ENCODE peak calls at places on chromosomes 16 and 17, in ten cellular contexts. One of them, this sample, is unnamed.

GRCh38 chr16:27595993-27596392 is 46.0 kb downstream of the KATNIP start:
- DNase-seq in NB4: no peak
- DNase-seq in iPS-NIHi11: no peak
- DNase-seq in AG04450: no peak
- DNase-seq in progenitor cell of endocrine pancreas: no peak
- DNase-seq in effector memory CD8-positive, alpha-beta T cell: no peak
- DNase-seq in NT2/D1: no peak
- DNase-seq in stimulated activated CD8-positive, alpha-beta memory T cell treated with anti-CD3 and anti-CD28 coated beads, Interleukin-2, amount 100 ng/mL, for 48 hours: no peak
- DNase-seq in transverse colon: no peak
- DNase-seq in stimulated activated CD4-positive, alpha-beta T cell treated with anti-CD3 and anti-CD28 coated beads, Interleukin-1b, Interleukin-23, amount 100 ng/mL, for 1 hour: no peak
- DNase-seq in this sample: peak; percentile 62

GRCh38 chr16:48300391-48300856 is 53.1 kb upstream of the ABCC11 start:
- DNase-seq in NB4: no peak
- DNase-seq in iPS-NIHi11: no peak
- DNase-seq in AG04450: peak; percentile 60
- DNase-seq in progenitor cell of endocrine pancreas: no peak
- DNase-seq in effector memory CD8-positive, alpha-beta T cell: no peak
- DNase-seq in NT2/D1: no peak
- DNase-seq in stimulated activated CD8-positive, alpha-beta memory T cell treated with anti-CD3 and anti-CD28 coated beads, Interleukin-2, amount 100 ng/mL, for 48 hours: no peak
- DNase-seq in transverse colon: no peak
- DNase-seq in stimulated activated CD4-positive, alpha-beta T cell treated with anti-CD3 and anti-CD28 coated beads, Interleukin-1b, Interleukin-23, amount 100 ng/mL, for 1 hour: no peak
- DNase-seq in this sample: no peak

GRCh38 chr16:12091569-12092346 is 115.2 kb downstream of the SNX29 start:
- DNase-seq in NB4: no peak
- DNase-seq in iPS-NIHi11: no peak
- DNase-seq in AG04450: no peak
- DNase-seq in progenitor cell of endocrine pancreas: no peak
- DNase-seq in effector memory CD8-positive, alpha-beta T cell: no peak
- DNase-seq in NT2/D1: no peak
- DNase-seq in stimulated activated CD8-positive, alpha-beta memory T cell treated with anti-CD3 and anti-CD28 coated beads, Interleukin-2, amount 100 ng/mL, for 48 hours: no peak
- DNase-seq in transverse colon: no peak
- DNase-seq in stimulated activated CD4-positive, alpha-beta T cell treated with anti-CD3 and anti-CD28 coated beads, Interleukin-1b, Interleukin-23, amount 100 ng/mL, for 1 hour: no peak
- DNase-seq in this sample: no peak

GRCh38 chr17:73309727-73310555 is 1.9 kb downstream of the CDC42EP4 start:
- DNase-seq in NB4: peak; percentile 53
- DNase-seq in iPS-NIHi11: no peak
- DNase-seq in AG04450: no peak
- DNase-seq in progenitor cell of endocrine pancreas: no peak
- DNase-seq in effector memory CD8-positive, alpha-beta T cell: no peak
- DNase-seq in NT2/D1: no peak
- DNase-seq in stimulated activated CD8-positive, alpha-beta memory T cell treated with anti-CD3 and anti-CD28 coated beads, Interleukin-2, amount 100 ng/mL, for 48 hours: no peak
- DNase-seq in transverse colon: peak; percentile 72
- DNase-seq in stimulated activated CD4-positive, alpha-beta T cell treated with anti-CD3 and anti-CD28 coated beads, Interleukin-1b, Interleukin-23, amount 100 ng/mL, for 1 hour: no peak
- DNase-seq in this sample: peak; percentile 88

GRCh38 chr16:379183-379960 is 2.4 kb downstream of the PGAP6 start:
- DNase-seq in NB4: no peak
- DNase-seq in iPS-NIHi11: peak; percentile 87
- DNase-seq in AG04450: no peak
- DNase-seq in progenitor cell of endocrine pancreas: peak; percentile 69
- DNase-seq in effector memory CD8-positive, alpha-beta T cell: no peak
- DNase-seq in NT2/D1: no peak
- DNase-seq in stimulated activated CD8-positive, alpha-beta memory T cell treated with anti-CD3 and anti-CD28 coated beads, Interleukin-2, amount 100 ng/mL, for 48 hours: no peak
- DNase-seq in transverse colon: peak; percentile 84
- DNase-seq in stimulated activated CD4-positive, alpha-beta T cell treated with anti-CD3 and anti-CD28 coated beads, Interleukin-1b, Interleukin-23, amount 100 ng/mL, for 1 hour: no peak
- DNase-seq in this sample: peak; percentile 97

GRCh38 chr17:9329251-9329921 is 246.2 kb downstream of the STX8 start:
- DNase-seq in NB4: no peak
- DNase-seq in iPS-NIHi11: no peak
- DNase-seq in AG04450: no peak
- DNase-seq in progenitor cell of endocrine pancreas: no peak
- DNase-seq in effector memory CD8-positive, alpha-beta T cell: no peak
- DNase-seq in NT2/D1: no peak
- DNase-seq in stimulated activated CD8-positive, alpha-beta memory T cell treated with anti-CD3 and anti-CD28 coated beads, Interleukin-2, amount 100 ng/mL, for 48 hours: no peak
- DNase-seq in transverse colon: no peak
- DNase-seq in stimulated activated CD4-positive, alpha-beta T cell treated with anti-CD3 and anti-CD28 coated beads, Interleukin-1b, Interleukin-23, amount 100 ng/mL, for 1 hour: no peak
- DNase-seq in this sample: no peak

GRCh38 chr17:45425125-45425983 is 7.3 kb downstream of the ARHGAP27 start:
- DNase-seq in NB4: peak; percentile 78
- DNase-seq in iPS-NIHi11: peak; percentile 72
- DNase-seq in AG04450: peak; percentile 50
- DNase-seq in progenitor cell of endocrine pancreas: peak; percentile 66
- DNase-seq in effector memory CD8-positive, alpha-beta T cell: no peak
- DNase-seq in NT2/D1: peak; percentile 79
- DNase-seq in stimulated activated CD8-positive, alpha-beta memory T cell treated with anti-CD3 and anti-CD28 coated beads, Interleukin-2, amount 100 ng/mL, for 48 hours: no peak
- DNase-seq in transverse colon: peak; percentile 93
- DNase-seq in stimulated activated CD4-positive, alpha-beta T cell treated with anti-CD3 and anti-CD28 coated beads, Interleukin-1b, Interleukin-23, amount 100 ng/mL, for 1 hour: no peak
- DNase-seq in this sample: peak; percentile 89

GRCh38 chr16:48014349-48015135 is 141.3 kb downstream of the ABCC12 start:
- DNase-seq in NB4: peak; percentile 8
- DNase-seq in iPS-NIHi11: peak; percentile 64
- DNase-seq in AG04450: peak; percentile 20
- DNase-seq in progenitor cell of endocrine pancreas: no peak
- DNase-seq in effector memory CD8-positive, alpha-beta T cell: no peak
- DNase-seq in NT2/D1: no peak
- DNase-seq in stimulated activated CD8-positive, alpha-beta memory T cell treated with anti-CD3 and anti-CD28 coated beads, Interleukin-2, amount 100 ng/mL, for 48 hours: no peak
- DNase-seq in transverse colon: no peak
- DNase-seq in stimulated activated CD4-positive, alpha-beta T cell treated with anti-CD3 and anti-CD28 coated beads, Interleukin-1b, Interleukin-23, amount 100 ng/mL, for 1 hour: no peak
- DNase-seq in this sample: no peak

GRCh38 chr16:67855789-67856188 is 8.3 kb upstream of the CENPT start:
- DNase-seq in NB4: no peak
- DNase-seq in iPS-NIHi11: no peak
- DNase-seq in AG04450: no peak
- DNase-seq in progenitor cell of endocrine pancreas: no peak
- DNase-seq in effector memory CD8-positive, alpha-beta T cell: no peak
- DNase-seq in NT2/D1: no peak
- DNase-seq in stimulated activated CD8-positive, alpha-beta memory T cell treated with anti-CD3 and anti-CD28 coated beads, Interleukin-2, amount 100 ng/mL, for 48 hours: no peak
- DNase-seq in transverse colon: no peak
- DNase-seq in stimulated activated CD4-positive, alpha-beta T cell treated with anti-CD3 and anti-CD28 coated beads, Interleukin-1b, Interleukin-23, amount 100 ng/mL, for 1 hour: no peak
- DNase-seq in this sample: peak; percentile 55

GRCh38 chr17:14304222-14304844 is 3.5 kb downstream of the HS3ST3B1 start:
- DNase-seq in NB4: no peak
- DNase-seq in iPS-NIHi11: no peak
- DNase-seq in AG04450: no peak
- DNase-seq in progenitor cell of endocrine pancreas: no peak
- DNase-seq in effector memory CD8-positive, alpha-beta T cell: no peak
- DNase-seq in NT2/D1: no peak
- DNase-seq in stimulated activated CD8-positive, alpha-beta memory T cell treated with anti-CD3 and anti-CD28 coated beads, Interleukin-2, amount 100 ng/mL, for 48 hours: no peak
- DNase-seq in transverse colon: no peak
- DNase-seq in stimulated activated CD4-positive, alpha-beta T cell treated with anti-CD3 and anti-CD28 coated beads, Interleukin-1b, Interleukin-23, amount 100 ng/mL, for 1 hour: no peak
- DNase-seq in this sample: no peak

GRCh38 chr16:30068750-30069574 is 3.4 kb downstream of the ALDOA start:
- DNase-seq in NB4: peak; percentile 60
- DNase-seq in iPS-NIHi11: no peak
- DNase-seq in AG04450: no peak
- DNase-seq in progenitor cell of endocrine pancreas: no peak
- DNase-seq in effector memory CD8-positive, alpha-beta T cell: peak; percentile 56
- DNase-seq in NT2/D1: no peak
- DNase-seq in stimulated activated CD8-positive, alpha-beta memory T cell treated with anti-CD3 and anti-CD28 coated beads, Interleukin-2, amount 100 ng/mL, for 48 hours: peak; percentile 38
- DNase-seq in transverse colon: peak; percentile 28
- DNase-seq in stimulated activated CD4-positive, alpha-beta T cell treated with anti-CD3 and anti-CD28 coated beads, Interleukin-1b, Interleukin-23, amount 100 ng/mL, for 1 hour: no peak
- DNase-seq in this sample: no peak

GRCh38 chr16:66296591-66296990 is 69.9 kb upstream of the CDH5 start:
- DNase-seq in NB4: no peak
- DNase-seq in iPS-NIHi11: no peak
- DNase-seq in AG04450: no peak
- DNase-seq in progenitor cell of endocrine pancreas: no peak
- DNase-seq in effector memory CD8-positive, alpha-beta T cell: no peak
- DNase-seq in NT2/D1: no peak
- DNase-seq in stimulated activated CD8-positive, alpha-beta memory T cell treated with anti-CD3 and anti-CD28 coated beads, Interleukin-2, amount 100 ng/mL, for 48 hours: no peak
- DNase-seq in transverse colon: no peak
- DNase-seq in stimulated activated CD4-positive, alpha-beta T cell treated with anti-CD3 and anti-CD28 coated beads, Interleukin-1b, Interleukin-23, amount 100 ng/mL, for 1 hour: no peak
- DNase-seq in this sample: no peak

GRCh38 chr16:81590714-81591537 is 146.3 kb downstream of the CMIP start:
- DNase-seq in NB4: no peak
- DNase-seq in iPS-NIHi11: no peak
- DNase-seq in AG04450: no peak
- DNase-seq in progenitor cell of endocrine pancreas: no peak
- DNase-seq in effector memory CD8-positive, alpha-beta T cell: no peak
- DNase-seq in NT2/D1: no peak
- DNase-seq in stimulated activated CD8-positive, alpha-beta memory T cell treated with anti-CD3 and anti-CD28 coated beads, Interleukin-2, amount 100 ng/mL, for 48 hours: no peak
- DNase-seq in transverse colon: no peak
- DNase-seq in stimulated activated CD4-positive, alpha-beta T cell treated with anti-CD3 and anti-CD28 coated beads, Interleukin-1b, Interleukin-23, amount 100 ng/mL, for 1 hour: no peak
- DNase-seq in this sample: no peak

This sample was measured in body of pancreas.